ENCODE peak calls at places on chromosomes 5 and 9, in four cellular contexts. H is IMR-90, A is K562, J is keratinocyte. K is an unnamed sample. For H3K9me1, the result is how much of the 10 kb centered on the place peaks cover.

GRCh38 chr9:715310-715709 is 126.2 kb upstream of the DMRT1 start:
- DNase-seq in H (no peak), A (no peak), J (no peak), K (no peak)

GRCh38 chr5:77449277-77449676 is 42.8 kb downstream of the WDR41 start:
- DNase-seq in H (no peak), A (peak), J (no peak), K (no peak)

GRCh38 chr9:90998573-90998972 is 197.0 kb downstream of the SYK start:
- DNase-seq in H (no peak), A (peak), J (no peak), K (no peak)

GRCh38 chr5:174610968-174611367 is 113.4 kb upstream of the MSX2 start:
- DNase-seq in H (peak), A (no peak), J (peak), K (no peak)

GRCh38 chr5:169749295-169749694 is 112.2 kb downstream of the DOCK2 start:
- DNase-seq in H (no peak), A (no peak), J (no peak), K (no peak)

GRCh38 chr5:143041972-143042770 is 272.0 kb downstream of the ARHGAP26 start:
- DNase-seq in H (peak), A (no peak), J (no peak), K (no peak)

GRCh38 chr9:72315510-72316287 is 49.3 kb downstream of the ZFAND5 start:
- DNase-seq in H (peak), A (no peak), J (no peak), K (no peak)

GRCh38 chr5:67195406-67196275 is 958 bp downstream of the CD180 start:
- DNase-seq in H (no peak), A (no peak), J (no peak), K (no peak)

GRCh38 chr5:73213566-73213998 is 40.6 kb downstream of the TMEM174 start:
- DNase-seq in H (peak), A (no peak), J (no peak), K (no peak)

GRCh38 chr9:16591092-16591491 is 279.4 kb downstream of the BNC2 start:
- DNase-seq in H (peak), A (no peak), J (no peak), K (no peak)

GRCh38 chr9:100222674-100223073 is 123.6 kb downstream of the INVS start:
- DNase-seq in H (peak), A (peak), J (no peak), K (peak)

GRCh38 chr5:91848453-91848852 is 465.3 kb upstream of the ARRDC3 start:
- DNase-seq in H (peak), A (no peak), J (no peak), K (no peak)

GRCh38 chr9:19699757-19700156 is 89.1 kb downstream of the SLC24A2 start:
- DNase-seq in H (no peak), A (no peak), J (no peak), K (no peak)

GRCh38 chr9:122904466-122904822 is 715 bp downstream of the RC3H2 start:
- DNase-seq in H (peak), A (peak), J (no peak), K (peak)

GRCh38 chr9:18393340-18394130 is 80.4 kb upstream of the ADAMTSL1 start:
- DNase-seq in H (peak), A (no peak), J (peak), K (peak)

GRCh38 chr9:98742325-98743280 is 33.9 kb upstream of the GABBR2 start:
- DNase-seq in H (peak), A (no peak), J (no peak), K (no peak)

GRCh38 chr9:131666779-131667178 is 73.1 kb downstream of the RAPGEF1 start:
- DNase-seq in H (no peak), A (no peak), J (no peak), K (no peak)

GRCh38 chr5:52015760-52016159 is 632.5 kb downstream of the ISL1 start:
- DNase-seq in H (no peak), A (no peak), J (no peak), K (no peak)

GRCh38 chr5:132000677-132001453 is 10.6 kb downstream of the ACSL6 start:
- DNase-seq in H (no peak), A (no peak), J (no peak), K (no peak)

GRCh38 chr5:125412561-125413535 is 666.4 kb upstream of the ZNF608 start:
- DNase-seq in H (peak), A (no peak), J (no peak), K (peak)

GRCh38 chr5:135134686-135135381 is 100.8 kb upstream of the PITX1 start:
- DNase-seq in H (no peak), A (no peak), J (no peak), K (no peak)

GRCh38 chr5:96432245-96433065 is 593 bp downstream of the PCSK1 start:
- DNase-seq in H (no peak), A (no peak), J (no peak), K (peak)

GRCh38 chr5:158911693-158912363 is 187.9 kb downstream of the EBF1 start:
- DNase-seq in H (no peak), A (no peak), J (no peak), K (no peak)

GRCh38 chr9:90055226-90055625 is 450.4 kb downstream of the GADD45G start:
- DNase-seq in H (no peak), A (no peak), J (no peak), K (no peak)

GRCh38 chr5:35313296-35313695 is 83.0 kb upstream of the PRLR start:
- DNase-seq in H (peak), A (no peak), J (no peak), K (no peak)

GRCh38 chr5:78985407-78986223 is 505 bp upstream of the ARSB start:
- DNase-seq in H (peak), A (peak), J (no peak), K (peak)

GRCh38 chr9:125989090-125989501 is 241.9 kb downstream of the PBX3 start:
- DNase-seq in H (no peak), A (no peak), J (no peak), K (no peak)

GRCh38 chr5:81128416-81128815 is 104.7 kb upstream of the CKMT2 start:
- DNase-seq in H (no peak), A (no peak), J (no peak), K (no peak)

GRCh38 chr9:2729003-2729402 is 11.7 kb downstream of the KCNV2 start:
- DNase-seq in H (peak), A (no peak), J (no peak), K (no peak)

GRCh38 chr5:42467572-42467971 is 44.3 kb downstream of the GHR start:
- DNase-seq in H (no peak), A (no peak), J (no peak), K (no peak)

GRCh38 chr5:41793156-41793770 is 77.0 kb downstream of the OXCT1 start:
- DNase-seq in H (peak), A (no peak), J (peak), K (peak)

GRCh38 chr5:69489246-69489645 is 3.3 kb upstream of the OCLN start:
- DNase-seq in H (no peak), A (no peak), J (no peak), K (no peak)

GRCh38 chr5:167389537-167389936 is 901.9 kb upstream of the WWC1 start:
- DNase-seq in H (peak), A (no peak), J (no peak), K (no peak)

GRCh38 chr9:92392690-92393089 is 11.7 kb downstream of the OGN start:
- DNase-seq in H (peak), A (no peak), J (no peak), K (no peak)

GRCh38 chr5:850511-851006 is at the start of gene ZDHHC11:
- DNase-seq in H (no peak), A (peak), J (no peak), K (no peak)

GRCh38 chr5:91229031-91229623 is 154.0 kb downstream of the ARRDC3 start:
- DNase-seq in H (peak), A (no peak), J (no peak), K (no peak)

GRCh38 chr9:4805519-4805918 is 12.8 kb downstream of the RCL1 start:
- DNase-seq in H (no peak), A (no peak), J (no peak), K (no peak)

GRCh38 chr9:82354260-82354659 is 365.7 kb downstream of the SPATA31D1 start:
- DNase-seq in H (peak), A (no peak), J (peak), K (no peak)

DNA sequence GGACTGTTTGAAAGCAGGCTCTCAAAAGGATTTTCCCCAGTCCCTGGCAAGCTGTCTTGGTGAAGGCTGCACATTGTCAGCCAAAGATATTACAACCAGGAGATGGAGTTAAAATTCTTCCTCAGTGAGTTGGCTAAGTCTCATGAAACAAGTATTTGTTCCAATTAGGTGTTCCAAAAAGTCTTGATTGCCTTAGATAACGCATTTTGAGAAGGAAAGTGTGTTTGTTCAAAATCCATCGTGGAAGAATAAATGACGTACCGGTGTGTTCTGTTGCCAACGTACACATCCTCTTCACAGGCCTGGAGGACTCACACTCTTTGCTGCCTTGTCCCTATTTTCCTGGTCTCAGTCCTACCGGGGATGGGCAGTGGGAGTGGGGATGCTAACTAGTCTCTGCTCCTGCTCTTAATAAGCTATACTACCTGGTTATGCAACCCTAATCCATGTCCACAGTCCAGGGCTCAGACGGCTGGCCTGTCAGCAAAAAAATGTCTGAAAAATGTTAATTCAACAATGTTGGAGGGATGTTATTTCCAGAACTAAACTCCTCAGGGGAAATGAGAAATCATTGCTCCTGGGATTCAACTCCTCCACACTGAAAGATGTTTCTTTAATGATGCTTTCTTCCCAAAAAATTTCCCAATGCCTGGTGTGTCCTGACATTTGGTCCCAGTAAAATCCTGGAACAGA is 175.3 kb upstream of the KLF9 start:
- DNase-seq in H (peak), A (no peak), J (no peak), K (peak)
- H3K9ac ChIP-seq in H (peak), A (no peak), J (no peak), K (peak)

GRCh38 chr9:38029923-38030638 is 38.9 kb downstream of the SHB start:
- DNase-seq in H (no peak), A (no peak), J (no peak), K (no peak)
- H3K9me1 ChIP-seq in H (under half), A (under half), J (under half), K (under half)

GRCh38 chr9:112846528-112847488 is 43.9 kb downstream of the SLC46A2 start:
- DNase-seq in H (peak), A (no peak), J (no peak), K (no peak)

GRCh38 chr9:112842555-112842954 is 48.1 kb downstream of the SLC46A2 start:
- DNase-seq in H (no peak), A (no peak), J (no peak), K (no peak)

GRCh38 chr9:112841261-112841660 is 49.4 kb downstream of the SLC46A2 start:
- DNase-seq in H (no peak), A (no peak), J (no peak), K (no peak)

GRCh38 chr9:112848316-112849151 is 42.1 kb downstream of the SLC46A2 start:
- DNase-seq in H (no peak), A (peak), J (no peak), K (no peak)

GRCh38 chr9:112844771-112845542 is 45.7 kb downstream of the SLC46A2 start:
- DNase-seq in H (peak), A (peak), J (no peak), K (peak)
- H3K9ac ChIP-seq in H (no peak), A (no peak), J (no peak), K (no peak)

DNA sequence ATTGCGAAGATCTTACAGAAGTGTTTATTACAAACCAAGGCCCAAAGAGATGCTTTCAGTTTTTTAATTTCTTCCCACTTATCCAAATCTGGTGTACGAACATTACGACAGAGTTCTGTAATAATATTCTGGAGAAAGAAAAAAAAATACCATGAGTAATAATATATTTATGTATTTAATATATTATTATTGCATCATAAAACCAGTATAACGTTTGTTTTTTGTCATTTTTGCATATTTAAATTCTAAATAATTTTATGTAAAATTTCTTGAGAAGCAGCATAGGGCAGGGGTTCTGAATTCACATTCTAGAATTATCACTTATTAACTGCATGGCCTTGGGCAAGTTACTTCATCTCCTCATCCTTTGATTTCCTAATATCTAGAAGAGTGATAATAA is 107.6 kb downstream of the OSMR start:
- DNase-seq in H (no peak), A (no peak), J (no peak), K (no peak)
- H3K9me1 ChIP-seq in H (under half), A (under half), J (under half), K (under half)

GRCh38 chr5:65970481-65971367 is 44.3 kb downstream of the ERBIN start:
- DNase-seq in H (no peak), A (peak), J (no peak), K (no peak)
- H3K9ac ChIP-seq in H (no peak), A (peak), J (no peak), K (no peak)

GRCh38 chr5:156432830-156433105 is 105.8 kb downstream of the SGCD start:
- DNase-seq in H (no peak), A (no peak), J (no peak), K (no peak)
- H3K9me1 ChIP-seq in H (under half), A (under half), J (under half), K (under half)

DNA sequence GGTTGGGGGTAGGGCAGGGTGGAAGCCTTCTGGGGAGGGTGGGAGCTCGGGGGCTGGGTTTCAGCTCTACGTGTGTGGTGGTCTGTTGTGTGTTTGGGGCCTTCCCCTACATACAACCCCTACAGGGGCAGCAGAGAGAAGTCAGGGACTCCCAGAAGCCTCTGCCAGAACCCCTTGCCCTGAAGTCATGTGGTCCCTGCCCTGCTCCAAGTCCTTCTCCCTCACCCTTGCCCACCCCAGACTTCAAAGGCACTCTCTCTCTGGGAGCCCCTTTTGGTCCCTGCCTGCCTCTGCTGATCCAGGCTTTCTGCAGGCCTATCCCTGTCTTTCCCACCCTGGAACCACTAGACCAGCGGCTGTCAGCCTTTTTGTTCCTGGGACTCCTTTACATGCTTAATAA is 61.1 kb upstream of the PSD2 start:
- DNase-seq in H (no peak), A (no peak), J (no peak), K (no peak)
- H3K9ac ChIP-seq in H (no peak), A (no peak), J (no peak), K (no peak)

DNA sequence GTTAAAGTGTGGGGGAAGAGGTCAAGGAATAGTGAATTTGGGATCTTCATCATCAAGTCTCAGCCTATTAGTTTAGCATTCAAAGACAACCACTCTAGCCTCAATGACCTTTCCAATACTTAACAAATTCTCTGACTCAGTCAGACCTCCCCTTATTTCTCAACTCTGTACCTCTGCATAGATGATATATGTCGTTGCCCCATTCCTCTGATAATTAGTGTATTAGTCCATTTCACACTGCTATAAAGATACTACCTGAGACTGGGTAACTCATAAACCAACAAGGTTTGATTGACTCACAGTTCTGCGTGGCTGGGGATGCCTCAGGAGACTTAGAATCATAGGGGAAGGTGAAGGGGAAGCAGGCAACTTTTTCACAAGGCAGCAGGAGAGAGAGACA is 8.9 kb downstream of the MRPL22 start:
- DNase-seq in H (no peak), A (no peak), J (no peak), K (no peak)
- H3K9me1 ChIP-seq in H (under half), A (under half), J (under half), K (under half)

DNA sequence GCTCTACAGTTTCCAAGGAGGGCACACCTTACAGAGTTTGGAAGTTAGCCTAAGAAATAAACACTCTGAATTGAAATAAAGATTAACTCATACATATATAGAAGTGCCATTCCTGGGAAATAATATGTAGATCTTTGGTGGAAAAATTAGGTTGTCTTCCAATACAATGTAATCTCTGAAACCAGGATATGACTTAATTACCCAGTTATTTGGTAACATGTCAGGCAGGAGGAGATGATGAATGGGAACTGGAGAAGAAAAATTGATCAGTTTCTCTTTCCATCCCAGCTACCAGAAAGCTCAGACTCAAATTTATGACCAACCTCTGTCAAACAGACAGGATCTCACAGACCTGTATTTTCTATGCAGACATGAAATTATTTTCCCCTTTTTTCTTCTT is 215.2 kb upstream of the SNX2 start:
- DNase-seq in H (no peak), A (no peak), J (no peak), K (peak)
- H3K9ac ChIP-seq in H (no peak), A (no peak), J (no peak), K (no peak)

K was measured in endothelial cell of umbilical vein.